ENCODE peak calls at places on chromosomes 12 and 14, in nine cellular contexts. G is thyroid gland, H is breast epithelium, U is GM12878, Y is aorta, W is HCT116, P is cardiac muscle cell, N is heart left ventricle, F is K562. Z is an unnamed sample.
A peak's percentile ranks its signal among the peaks of the same experiment; 100 is the strongest.

GRCh38 chr14:32662234-32662633 is 276.4 kb upstream of the NPAS3 start:
- DNase-seq in G (no peak), H (no peak), U (no peak), Y (no peak), W (no peak), P (no peak), N (no peak), F (no peak), Z (no peak)

GRCh38 chr12:93565760-93566159 is 6.7 kb upstream of the SOCS2 start:
- DNase-seq in G (no peak), H (no peak), U (no peak), Y (no peak), W (no peak), P (no peak), N (no peak), F (no peak), Z (no peak)

GRCh38 chr12:462936-463705 is 3.4 kb downstream of the B4GALNT3 start:
- DNase-seq in G (peak; percentile 49), H (no peak), U (no peak), Y (no peak), W (no peak), P (no peak), N (no peak), F (no peak), Z (no peak)

GRCh38 chr14:100472491-100472890 is 114.7 kb downstream of the BEGAIN start:
- DNase-seq in G (no peak), H (no peak), U (no peak), Y (no peak), W (no peak), P (no peak), N (no peak), F (no peak), Z (no peak)

GRCh38 chr14:55914771-55915170 is 203.4 kb upstream of the PELI2 start:
- DNase-seq in G (no peak), H (no peak), U (no peak), Y (no peak), W (no peak), P (no peak), N (no peak), F (no peak), Z (no peak)

GRCh38 chr12:110246690-110247339 is 34.2 kb upstream of the ATP2A2 start:
- DNase-seq in G (no peak), H (peak; percentile 62), U (no peak), Y (no peak), W (no peak), P (no peak), N (no peak), F (no peak), Z (no peak)

GRCh38 chr14:70822706-70823185 is 13.4 kb upstream of the MAP3K9 start:
- DNase-seq in G (peak; percentile 39), H (no peak), U (no peak), Y (peak; percentile 84), W (no peak), P (peak; percentile 75), N (peak; percentile 70), F (no peak), Z (no peak)

GRCh38 chr14:94139421-94139820 is 10.0 kb upstream of the IFI27L2 start:
- DNase-seq in G (no peak), H (no peak), U (no peak), Y (no peak), W (no peak), P (no peak), N (no peak), F (no peak), Z (peak; percentile 9)

GRCh38 chr14:89544636-89545301 is 127.7 kb upstream of the FOXN3 start:
- DNase-seq in G (no peak), H (no peak), U (no peak), Y (no peak), W (no peak), P (no peak), N (no peak), F (no peak), Z (no peak)

GRCh38 chr12:94329366-94329765 is 130.3 kb downstream of the CEP83 start:
- DNase-seq in G (no peak), H (no peak), U (no peak), Y (no peak), W (no peak), P (no peak), N (no peak), F (no peak), Z (no peak)

GRCh38 chr12:54393350-54393655 is 8.8 kb upstream of the ZNF385A start:
- DNase-seq in G (no peak), H (no peak), U (no peak), Y (no peak), W (no peak), P (no peak), N (no peak), F (no peak), Z (no peak)

GRCh38 chr12:10363922-10364838 is 25.7 kb downstream of the KLRK1 start:
- DNase-seq in G (peak; percentile 51), H (no peak), U (peak; percentile 84), Y (peak; percentile 80), W (no peak), P (peak; percentile 30), N (peak; percentile 59), F (peak; percentile 27), Z (no peak)

GRCh38 chr12:2395352-2395977 is 342.7 kb downstream of the CACNA1C start:
- DNase-seq in G (peak; percentile 69), H (no peak), U (no peak), Y (peak; percentile 85), W (peak; percentile 40), P (peak; percentile 67), N (peak; percentile 73), F (peak; percentile 70), Z (peak; percentile 36)

GRCh38 chr14:62694075-62694474 is 351.2 kb downstream of the KCNH5 start:
- DNase-seq in G (no peak), H (no peak), U (no peak), Y (no peak), W (no peak), P (no peak), N (no peak), F (no peak), Z (no peak)

GRCh38 chr12:51785906-51786305 is 62.6 kb downstream of the FIGNL2 start:
- DNase-seq in G (no peak), H (no peak), U (no peak), Y (no peak), W (no peak), P (no peak), N (no peak), F (no peak), Z (no peak)

GRCh38 chr12:121227294-121227693 is 17.4 kb downstream of the P2RX4 start:
- DNase-seq in G (peak; percentile 81), H (peak; percentile 71), U (no peak), Y (no peak), W (no peak), P (no peak), N (no peak), F (no peak), Z (peak; percentile 72)

GRCh38 chr12:43758247-43758727 is 303 bp downstream of the PUS7L start:
- DNase-seq in G (peak; percentile 40), H (peak; percentile 22), U (peak; percentile 17), Y (no peak), W (no peak), P (no peak), N (peak; percentile 45), F (peak; percentile 43), Z (peak; percentile 45)

GRCh38 chr14:22531451-22532344 is 57.3 kb downstream of the DAD1 start:
- DNase-seq in G (no peak), H (no peak), U (peak; percentile 93), Y (no peak), W (no peak), P (no peak), N (no peak), F (no peak), Z (no peak)

GRCh38 chr14:101480747-101481530 is 80.4 kb upstream of the DIO3 start:
- DNase-seq in G (no peak), H (no peak), U (no peak), Y (peak; percentile 59), W (no peak), P (no peak), N (peak; percentile 37), F (no peak), Z (no peak)

GRCh38 chr12:25089738-25090137 is 105.2 kb downstream of the DNAI7 start:
- DNase-seq in G (peak; percentile 21), H (no peak), U (no peak), Y (no peak), W (no peak), P (no peak), N (no peak), F (no peak), Z (no peak)
- H3K4me1 ChIP-seq in G (no peaks in the 10 kb centered on the region), H (no peaks in the 10 kb centered on the region), U (peaks cover 9% of the 10 kb centered on the region), Y (no peaks in the 10 kb centered on the region), W (no peaks in the 10 kb centered on the region), P (no peaks in the 10 kb centered on the region), N (no peaks in the 10 kb centered on the region), F (no peaks in the 10 kb centered on the region), Z (no peaks in the 10 kb centered on the region)

DNA sequence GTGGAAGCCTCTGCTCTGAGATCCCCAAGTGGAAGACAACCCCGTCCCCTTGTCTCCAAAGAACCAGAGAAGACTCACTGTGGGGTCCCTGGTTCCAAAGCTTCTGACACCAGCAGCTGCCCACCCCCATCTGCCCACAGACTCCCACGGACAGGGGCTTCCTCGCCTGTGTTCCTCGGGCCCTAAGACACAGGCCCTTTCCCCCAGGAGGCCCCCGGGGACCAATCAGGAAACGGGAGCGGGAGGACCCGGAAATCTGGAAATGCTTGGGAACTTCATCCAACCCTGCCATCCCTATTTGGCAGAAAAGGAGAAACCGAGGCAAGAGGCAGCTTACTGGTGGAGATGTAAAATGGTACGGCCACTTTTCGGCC is 113.1 kb downstream of the NCOR2 start:
- DNase-seq in G (no peak), H (no peak), U (no peak), Y (no peak), W (no peak), P (no peak), N (no peak), F (no peak), Z (no peak)
- H3K4me3 ChIP-seq in G (no peak overlapping the region), H (no peak overlapping the region), U (peak overlapping the region; percentile 53), Y (no peak overlapping the region), W (peak overlapping the region; percentile 38), P (no peak overlapping the region), N (no peak overlapping the region), F (no peak overlapping the region), Z (no peak overlapping the region)

DNA sequence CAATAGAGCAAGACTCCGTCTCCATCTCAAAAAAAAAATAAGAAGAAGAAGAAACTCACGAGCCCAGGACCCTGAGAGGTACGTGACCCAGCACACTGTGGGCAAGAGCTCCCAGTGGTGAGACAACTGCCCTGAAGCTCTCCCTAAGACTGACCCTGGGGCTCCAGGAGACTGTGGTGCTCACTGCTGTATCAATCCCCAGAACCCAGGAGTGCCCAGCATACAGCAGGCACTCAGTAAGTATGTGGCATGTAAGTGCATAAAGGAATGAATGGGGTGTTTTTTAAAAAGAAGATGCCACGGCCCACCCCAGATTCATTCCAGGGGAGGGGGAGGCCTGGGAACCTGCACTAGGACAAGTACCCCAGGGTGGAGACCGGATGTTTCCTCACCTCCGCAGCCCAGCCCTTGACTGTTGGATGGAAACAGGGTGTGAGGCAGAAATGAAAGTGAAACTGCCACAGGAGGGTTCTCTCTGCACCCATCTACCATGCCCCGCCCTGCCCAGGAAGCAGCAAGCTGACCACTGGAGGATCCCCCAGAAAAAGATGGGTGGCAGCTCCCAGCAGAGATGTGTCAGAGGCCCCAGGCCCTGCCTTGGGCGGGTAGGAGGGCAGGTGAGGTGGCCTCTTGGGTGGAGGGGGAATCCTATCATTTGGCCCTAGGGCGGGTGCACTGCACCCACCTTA is 12.2 kb downstream of the ITPK1 start:
- DNase-seq in G (peak; percentile 41), H (no peak), U (peak; percentile 72), Y (no peak), W (no peak), P (no peak), N (no peak), F (no peak), Z (peak; percentile 51)
- H3K4me1 ChIP-seq in G (peaks cover 53% of the 10 kb centered on the region), H (no peaks in the 10 kb centered on the region), U (peaks cover 32% of the 10 kb centered on the region), Y (no peaks in the 10 kb centered on the region), W (peaks cover 24% of the 10 kb centered on the region), P (no peaks in the 10 kb centered on the region), N (peaks cover 18% of the 10 kb centered on the region), F (no peaks in the 10 kb centered on the region), Z (peaks cover 4% of the 10 kb centered on the region)

GRCh38 chr12:108691995-108692808 is 39.1 kb downstream of the CORO1C start:
- DNase-seq in G (peak; percentile 78), H (no peak), U (no peak), Y (peak; percentile 80), W (no peak), P (peak; percentile 71), N (no peak), F (no peak), Z (peak; percentile 67)
- H3K4me3 ChIP-seq in G (no peak overlapping the region), H (peak overlapping the region; percentile 32), U (peak overlapping the region; percentile 62), Y (no peak overlapping the region), W (peak overlapping the region; percentile 18), P (no peak overlapping the region), N (no peak overlapping the region), F (peak overlapping the region; percentile 8), Z (no peak overlapping the region)

Z was measured in lung.